ENCODE peak calls at places on chromosomes 6 and 20, in six cellular contexts. P is esophagus squamous epithelium; C is CD8-positive, alpha-beta T cell; W is ovary; Z is adrenal gland; K is sigmoid colon. M is an unnamed sample.

GRCh38 chr6:56364482-56365313 is 117.3 kb upstream of the COL21A1 start:
- DNase-seq in W (no peak), K (no peak), Z (no peak), C (no peak), P (no peak), M (no peak)

GRCh38 chr6:121093928-121094327 is 240.4 kb downstream of the TBC1D32 start:
- DNase-seq in P (no peak), W (no peak), Z (no peak), K (no peak), C (no peak), M (no peak)

GRCh38 chr6:125277838-125278237 is 23.9 kb downstream of the HDDC2 start:
- DNase-seq in Z (no peak), P (no peak), W (no peak), C (no peak), K (no peak), M (no peak)

GRCh38 chr20:18734525-18735189 is 78.9 kb upstream of the SCP2D1 start:
- DNase-seq in K (no peak), C (no peak), P (no peak), Z (no peak), W (no peak), M (no peak)

GRCh38 chr6:111874030-111874425 is 776 bp upstream of the FYN start:
- DNase-seq in C (peak; percentile 78), P (no peak), K (no peak), W (peak; percentile 30), Z (peak; percentile 39), M (no peak)

GRCh38 chr6:106069478-106069877 is 16.7 kb upstream of the PRDM1 start:
- DNase-seq in C (no peak), Z (peak; percentile 40), K (no peak), W (no peak), P (no peak), M (peak; percentile 54)

GRCh38 chr20:35120012-35120701 is 27.0 kb downstream of the EDEM2 start:
- DNase-seq in Z (peak; percentile 63), C (no peak), W (no peak), K (no peak), P (no peak), M (no peak)

GRCh38 chr20:43916875-43917371 is 2.3 kb downstream of the TOX2 start:
- DNase-seq in C (no peak), P (no peak), W (no peak), K (no peak), Z (no peak), M (no peak)

GRCh38 chr20:17036546-17036945 is 190.3 kb upstream of the PCSK2 start:
- DNase-seq in C (no peak), P (no peak), K (no peak), W (no peak), Z (no peak), M (no peak)

GRCh38 chr6:160297310-160297709 is 38.7 kb upstream of the SLC22A2 start:
- DNase-seq in C (no peak), W (no peak), Z (no peak), P (no peak), K (no peak), M (peak; percentile 63)

GRCh38 chr6:39388526-39389371 is 66.2 kb upstream of the KCNK16 start:
- DNase-seq in Z (no peak), P (no peak), K (no peak), C (no peak), W (no peak), M (no peak)

DNA sequence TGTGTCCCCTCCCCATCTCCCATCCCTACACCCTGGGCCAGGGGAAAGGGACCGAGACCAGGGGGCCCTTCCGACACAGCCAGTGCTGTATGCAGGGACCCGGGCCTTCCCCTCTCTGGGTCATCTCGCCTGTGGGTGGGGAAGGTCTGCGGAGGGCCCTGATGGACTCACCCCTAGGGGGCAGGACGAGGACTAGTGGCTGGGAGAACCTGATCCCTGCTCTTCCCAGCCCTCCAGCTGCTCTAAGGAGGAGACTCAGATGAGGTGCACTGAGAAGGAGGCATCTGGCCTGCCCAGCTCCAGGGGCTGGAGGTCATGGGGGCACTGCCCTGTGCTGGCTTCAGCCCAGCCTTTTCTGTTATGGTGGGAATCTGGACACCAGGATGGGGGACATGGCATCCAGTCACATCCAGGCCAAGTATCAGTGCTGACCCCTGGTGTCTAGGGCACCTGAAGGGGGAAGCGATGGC is 735 bp downstream of the MYL9 start:
- DNase-seq in P (no peak), C (no peak), Z (peak; percentile 74), K (peak; percentile 89), W (peak; percentile 78), M (no peak)
- H3K4me3 ChIP-seq in P (peak overlapping the region; percentile 71), C (no peak overlapping the region), Z (no peak overlapping the region), K (peak overlapping the region; percentile 99), W (peak overlapping the region; percentile 90), M (no peak overlapping the region)

GRCh38 chr20:49110767-49111694 is 64.9 kb downstream of the CSE1L start:
- DNase-seq in P (no peak), K (no peak), C (no peak), W (no peak), Z (no peak), M (no peak)
- H3K4me3 ChIP-seq in P (no peak overlapping the region), K (no peak overlapping the region), C (no peak overlapping the region), W (no peak overlapping the region), Z (no peak overlapping the region), M (no peak overlapping the region)

GRCh38 chr6:8181162-8181909 is 79.0 kb upstream of the EEF1E1 start:
- DNase-seq in P (no peak), C (no peak), W (no peak), Z (no peak), K (no peak), M (no peak)
- H3K4me3 ChIP-seq in P (no peak overlapping the region), C (no peak overlapping the region), W (no peak overlapping the region), Z (no peak overlapping the region), K (no peak overlapping the region), M (no peak overlapping the region)

GRCh38 chr6:28206527-28207243 is 18.4 kb upstream of the ZSCAN9 start:
- DNase-seq in P (no peak), W (no peak), C (no peak), Z (no peak), K (no peak), M (no peak)
- H3K4me3 ChIP-seq in P (no peak overlapping the region), W (no peak overlapping the region), C (no peak overlapping the region), Z (no peak overlapping the region), K (no peak overlapping the region), M (no peak overlapping the region)

DNA sequence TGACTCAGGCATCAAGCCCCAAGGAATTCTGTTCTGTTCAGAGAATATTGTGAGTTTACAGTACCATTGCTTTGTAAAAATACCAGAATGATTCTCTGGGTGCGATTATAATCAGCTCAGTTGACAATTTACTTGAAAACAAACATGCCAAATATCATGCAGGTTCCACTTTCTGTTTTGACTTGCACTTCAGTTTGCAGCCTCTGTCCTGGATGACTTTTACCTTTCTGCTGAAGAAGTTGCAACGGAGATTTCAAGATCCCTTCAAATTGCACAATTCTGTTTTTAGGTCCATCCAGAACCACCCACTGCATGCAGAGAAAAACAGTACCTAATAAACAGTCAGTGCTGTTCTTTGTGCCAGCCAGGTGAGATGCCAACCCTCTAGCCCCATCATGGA is 3.4 kb downstream of the CD40 start:
- DNase-seq in C (no peak), P (no peak), Z (no peak), K (no peak), W (no peak), M (no peak)
- H3K4me3 ChIP-seq in C (no peak overlapping the region), P (no peak overlapping the region), Z (no peak overlapping the region), K (no peak overlapping the region), W (no peak overlapping the region), M (no peak overlapping the region)

GRCh38 chr6:20559924-20560551 is 25.8 kb downstream of the CDKAL1 start:
- DNase-seq in W (no peak), C (no peak), Z (no peak), K (no peak), P (no peak), M (no peak)
- H3K4me3 ChIP-seq in W (no peak overlapping the region), C (no peak overlapping the region), Z (no peak overlapping the region), K (no peak overlapping the region), P (no peak overlapping the region), M (no peak overlapping the region)

DNA sequence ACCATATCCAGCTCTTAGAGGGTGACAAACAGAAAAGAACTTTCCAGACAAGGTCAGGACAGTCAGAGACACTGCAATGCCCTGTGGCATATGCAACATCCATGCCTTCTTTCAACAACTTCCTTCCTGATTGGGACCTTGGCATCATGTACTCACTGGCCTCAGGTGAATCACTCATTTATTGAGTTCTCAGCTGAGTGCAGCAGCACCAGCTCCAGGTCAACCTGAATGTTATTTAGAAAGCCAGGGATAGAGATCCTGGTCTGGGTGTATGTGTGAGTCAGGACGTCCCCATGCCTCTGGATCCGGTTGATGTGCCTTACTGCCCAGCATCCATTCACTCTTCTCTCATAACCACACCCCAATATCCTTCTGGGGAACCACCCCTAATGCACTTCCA is 54.4 kb downstream of the SNRNP48 start:
- DNase-seq in K (no peak), P (no peak), C (no peak), W (no peak), Z (no peak), M (no peak)
- H3K4me3 ChIP-seq in K (no peak overlapping the region), P (no peak overlapping the region), C (no peak overlapping the region), W (no peak overlapping the region), Z (no peak overlapping the region), M (no peak overlapping the region)

DNA sequence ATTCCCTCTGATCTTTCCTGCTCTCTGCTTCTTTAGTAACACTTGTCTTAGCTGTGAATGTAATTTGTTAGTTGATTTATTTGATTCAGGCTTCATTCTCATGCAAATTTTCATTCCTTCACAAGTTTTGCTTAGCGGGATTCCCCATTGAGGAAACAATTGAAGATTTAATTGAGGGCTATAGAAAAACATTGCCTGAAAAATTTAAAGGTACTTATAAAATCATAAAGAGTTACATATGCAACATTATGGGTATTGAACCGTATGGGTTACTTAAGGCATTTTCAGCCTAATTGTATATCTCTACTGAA is 11.9 kb upstream of the ZSCAN9 start:
- DNase-seq in Z (no peak), K (no peak), C (no peak), P (no peak), W (no peak), M (no peak)
- H3K4me3 ChIP-seq in Z (no peak overlapping the region), K (no peak overlapping the region), C (no peak overlapping the region), P (no peak overlapping the region), W (no peak overlapping the region), M (no peak overlapping the region)

GRCh38 chr6:31826793-31827285 is 699 bp upstream of the HSPA1B start:
- DNase-seq in K (peak; percentile 97), P (no peak), W (peak; percentile 89), Z (peak; percentile 85), C (no peak), M (peak; percentile 90)
- H3K4me3 ChIP-seq in K (peak overlapping the region; percentile 21), P (peak overlapping the region; percentile 60), W (peak overlapping the region; percentile 28), Z (no peak overlapping the region), C (peak overlapping the region; percentile 95), M (peak overlapping the region; percentile 54)

GRCh38 chr6:90284236-90284744 is 12.4 kb downstream of the BACH2 start:
- DNase-seq in W (peak; percentile 26), C (peak; percentile 54), Z (peak; percentile 58), K (no peak), P (no peak), M (no peak)
- H3K4me3 ChIP-seq in W (no peak overlapping the region), C (peak overlapping the region; percentile 62), Z (no peak overlapping the region), K (no peak overlapping the region), P (peak overlapping the region; percentile 19), M (no peak overlapping the region)

M was measured in mucosa of descending colon.